ENCODE peak calls at places on chromosome 6, in five cellular contexts. D is putamen; Z is naive B cell; O is stimulated activated naive CD8-positive, alpha-beta T cell treated with anti-CD3 and anti-CD28 coated beads, Interleukin-15, amount 100 ng/mL, for 72 hours; Y is GM12865. F is an unnamed sample.

GRCh38 chr6:72466971-72467566 is 154.8 kb upstream of the KCNQ5 start:
- DNase-seq in D (peak), Z (no peak), O (no peak), Y (no peak), F (no peak)

GRCh38 chr6:43886067-43886461 is 116.1 kb downstream of the VEGFA start:
- DNase-seq in Y (no peak), Z (no peak), O (no peak), D (no peak), F (no peak)

GRCh38 chr6:34027939-34028441 is 117.9 kb downstream of the GRM4 start:
- DNase-seq in Y (no peak), Z (no peak), O (no peak), D (no peak), F (no peak)

GRCh38 chr6:10395171-10395945 is 19.5 kb downstream of the TFAP2A start:
- DNase-seq in D (no peak), O (no peak), Z (no peak), Y (no peak), F (no peak)

GRCh38 chr6:170096191-170096802 is 194.6 kb downstream of the DLL1 start:
- DNase-seq in O (no peak), D (no peak), Y (no peak), Z (no peak), F (no peak)

GRCh38 chr6:29527126-29527525 is 32.4 kb downstream of the UBD start:
- DNase-seq in Y (no peak), Z (no peak), O (no peak), D (peak), F (no peak)

GRCh38 chr6:136410201-136411027 is 120.8 kb upstream of the BCLAF1 start:
- DNase-seq in D (no peak), Y (peak), Z (no peak), O (no peak), F (peak)

GRCh38 chr6:16358531-16359138 is 120.2 kb downstream of the GMPR start:
- DNase-seq in Z (no peak), O (no peak), Y (no peak), D (no peak), F (no peak)

GRCh38 chr6:42969934-42970333 is 9.0 kb downstream of the PEX6 start:
- DNase-seq in Z (no peak), Y (no peak), D (no peak), O (no peak), F (no peak)

GRCh38 chr6:225121-225721 is 67.1 kb upstream of the DUSP22 start:
- DNase-seq in Z (no peak), O (peak), Y (peak), D (no peak), F (no peak)